ENCODE peak calls at places on chromosomes 16 and 17, in seven cellular contexts. M is activated naive CD4-positive, alpha-beta T cell treated with anti-CD3 and anti-CD28 coated beads for 36 hours; I is NCI-H2171; S is fibroblast of lung; T is stimulated activated CD4-positive, alpha-beta T cell treated with anti-CD3 and anti-CD28 coated beads, Interleukin-15, amount 100 ng/mL, for 1 hour; H is heart left ventricle; U is anterior cingulate cortex. L is an unnamed sample.

GRCh38 chr16:86011532-86011931 is 112.6 kb downstream of the IRF8 start:
- DNase-seq in U (no peak), T (no peak), H (no peak), S (no peak), I (no peak), M (no peak), L (no peak)

GRCh38 chr16:27785307-27785678 is 235.3 kb downstream of the KATNIP start:
- DNase-seq in H (no peak), T (no peak), M (no peak), S (no peak), I (no peak), U (no peak), L (no peak)

GRCh38 chr17:6177941-6178694 is 107.9 kb downstream of the WSCD1 start:
- DNase-seq in I (no peak), S (no peak), T (no peak), U (no peak), H (no peak), M (no peak), L (no peak)

GRCh38 chr16:15553313-15554088 is 89.5 kb downstream of the MARF1 start:
- DNase-seq in I (no peak), U (no peak), S (peak; percentile 35), H (no peak), T (no peak), M (peak; percentile 65), L (no peak)

GRCh38 chr17:67974186-67974585 is 22.1 kb downstream of the C17orf58 start:
- DNase-seq in T (no peak), S (no peak), I (no peak), H (no peak), U (no peak), M (no peak), L (no peak)

GRCh38 chr17:29349409-29349808 is 40.8 kb upstream of the TAOK1 start:
- DNase-seq in I (no peak), T (no peak), S (no peak), U (no peak), H (no peak), M (no peak), L (no peak)

GRCh38 chr16:49021136-49021535 is 260.5 kb downstream of the CBLN1 start:
- DNase-seq in H (no peak), U (no peak), S (peak; percentile 88), M (no peak), T (no peak), I (no peak), L (peak; percentile 40)

GRCh38 chr16:18948372-18949020 is 22.3 kb upstream of the SMG1 start:
- DNase-seq in M (no peak), I (no peak), S (no peak), H (no peak), T (no peak), U (no peak), L (no peak)

GRCh38 chr16:3598236-3598635 is 13.2 kb downstream of the SLX4 start:
- DNase-seq in H (no peak), T (no peak), M (no peak), U (no peak), S (no peak), I (no peak), L (no peak)

GRCh38 chr17:81931189-81931556 is 3.6 kb upstream of the MAFG start:
- DNase-seq in H (no peak), M (no peak), S (no peak), I (peak; percentile 57), T (no peak), U (no peak), L (no peak)

GRCh38 chr17:45218895-45219661 is 2.6 kb upstream of the FMNL1 start:
- DNase-seq in H (peak; percentile 69), M (peak; percentile 95), T (peak; percentile 73), U (no peak), I (peak; percentile 65), S (peak; percentile 53), L (peak; percentile 87)

GRCh38 chr17:11980813-11981212 is 16.5 kb downstream of the ZNF18 start:
- DNase-seq in U (no peak), S (no peak), I (no peak), M (no peak), H (no peak), T (no peak), L (no peak)

GRCh38 chr17:82107341-82107860 is 9.4 kb upstream of the FASN start:
- DNase-seq in U (no peak), T (no peak), S (no peak), M (peak; percentile 29), H (no peak), I (no peak), L (no peak)

GRCh38 chr17:55661963-55662834 is 60.5 kb downstream of the TMEM100 start:
- DNase-seq in S (no peak), T (no peak), H (no peak), U (no peak), M (no peak), I (no peak), L (no peak)

GRCh38 chr17:80158846-80159245 is 11.0 kb upstream of the CARD14 start:
- DNase-seq in M (no peak), U (no peak), S (no peak), T (no peak), H (no peak), I (no peak), L (no peak)

GRCh38 chr17:74216505-74216904 is 3.1 kb downstream of the TTYH2 start:
- DNase-seq in S (no peak), H (no peak), M (no peak), I (no peak), U (no peak), T (no peak), L (no peak)

GRCh38 chr16:87163637-87164036 is 153.6 kb downstream of the C16orf95 start:
- DNase-seq in M (no peak), S (no peak), I (no peak), H (no peak), U (no peak), T (no peak), L (no peak)

GRCh38 chr17:7982666-7983065 is 19.7 kb upstream of the GUCY2D start:
- DNase-seq in S (peak; percentile 40), T (no peak), M (no peak), H (no peak), I (no peak), U (no peak), L (no peak)

GRCh38 chr17:20063665-20064648 is 54.8 kb downstream of the SPECC1 start:
- DNase-seq in U (peak; percentile 71), T (no peak), H (peak; percentile 84), S (peak; percentile 88), I (peak; percentile 14), M (peak; percentile 32), L (no peak)

GRCh38 chr17:6456914-6457687 is 12.8 kb downstream of the PIMREG start:
- DNase-seq in M (no peak), I (no peak), H (peak; percentile 64), U (no peak), S (peak; percentile 63), T (no peak), L (peak; percentile 77)

GRCh38 chr17:77722366-77722765 is 236.1 kb upstream of the TNRC6C start:
- DNase-seq in H (no peak), T (no peak), I (no peak), U (no peak), S (no peak), M (no peak), L (no peak)

GRCh38 chr17:10182785-10183184 is 15.6 kb downstream of the GAS7 start:
- DNase-seq in M (no peak), S (no peak), I (no peak), T (no peak), H (no peak), U (no peak), L (no peak)

GRCh38 chr16:89175280-89176146 is 4.0 kb downstream of the CDH15 start:
- DNase-seq in I (peak; percentile 56), T (no peak), U (no peak), S (no peak), H (no peak), M (no peak), L (no peak)

GRCh38 chr16:17343729-17344128 is 127.0 kb downstream of the XYLT1 start:
- DNase-seq in I (no peak), S (no peak), T (no peak), M (no peak), H (no peak), U (no peak), L (no peak)

GRCh38 chr16:66959645-66960177 is 1.4 kb upstream of the CES3 start:
- DNase-seq in S (no peak), I (no peak), H (peak; percentile 47), M (no peak), T (no peak), U (peak; percentile 61), L (no peak)

GRCh38 chr17:79947351-79948031 is 88.2 kb downstream of the TBC1D16 start:
- DNase-seq in S (peak; percentile 95), U (no peak), I (no peak), T (no peak), H (peak; percentile 20), M (no peak), L (no peak)

GRCh38 chr17:73798111-73798748 is 154.0 kb upstream of the SDK2 start:
- DNase-seq in M (no peak), I (no peak), U (no peak), S (peak; percentile 94), T (no peak), H (no peak), L (peak; percentile 35)

GRCh38 chr17:4229627-4230026 is 34.2 kb downstream of the ANKFY1 start:
- DNase-seq in U (no peak), H (peak; percentile 59), T (no peak), S (peak; percentile 89), I (no peak), M (no peak), L (no peak)

GRCh38 chr17:29091591-29092291 is 48.8 kb downstream of the PIPOX start:
- DNase-seq in I (peak; percentile 14), U (no peak), M (no peak), H (no peak), S (no peak), T (no peak), L (peak; percentile 85)

GRCh38 chr17:10447035-10447931 is 22.1 kb downstream of the MYH4 start:
- DNase-seq in S (no peak), T (no peak), I (no peak), M (no peak), H (no peak), U (no peak), L (no peak)

GRCh38 chr17:12618557-12618956 is 47.1 kb upstream of the MYOCD start:
- DNase-seq in H (no peak), M (no peak), U (no peak), S (peak; percentile 81), I (no peak), T (no peak), L (no peak)

GRCh38 chr17:2700491-2701141 is 10.9 kb downstream of the CLUH start:
- DNase-seq in S (no peak), H (peak; percentile 23), T (no peak), M (no peak), I (no peak), U (no peak), L (peak; percentile 98)

GRCh38 chr16:64449511-64449910 is 672.4 kb downstream of the CDH11 start:
- DNase-seq in T (no peak), U (no peak), H (no peak), I (no peak), M (no peak), S (no peak), L (no peak)

GRCh38 chr17:78476973-78477372 is 98.5 kb downstream of the PGS1 start:
- DNase-seq in M (no peak), I (no peak), T (no peak), H (no peak), U (no peak), S (no peak), L (peak; percentile 24)